ENCODE peak calls at places on chromosomes 16 and 17, in seven cellular contexts. O is EL, P is SW480, Z is GM12865, F is adrenal gland, B is neural crest cell, E is HS-5. L is an unnamed sample.

GRCh38 chr17:17809527-17810373 is 27.0 kb downstream of the SREBF1 start:
- DNase-seq in O (no peak), F (no peak), Z (no peak), P (no peak), E (no peak), B (peak), L (no peak)

GRCh38 chr17:68981288-68981687 is 26.1 kb upstream of the ABCA8 start:
- DNase-seq in Z (peak), F (peak), P (peak), B (no peak), E (peak), O (peak), L (peak)

GRCh38 chr17:36934759-36935630 is 2.3 kb upstream of the LHX1 start:
- DNase-seq in B (peak), F (no peak), O (no peak), Z (no peak), E (no peak), P (peak), L (no peak)

GRCh38 chr17:40499551-40500189 is 1.8 kb downstream of the TNS4 start:
- DNase-seq in P (peak), O (peak), E (no peak), Z (no peak), F (peak), B (peak), L (peak)

GRCh38 chr17:29585080-29585751 is 4.2 kb downstream of the GIT1 start:
- DNase-seq in F (no peak), P (no peak), B (no peak), O (peak), E (no peak), Z (no peak), L (no peak)

GRCh38 chr17:71978435-71978834 is 142.4 kb upstream of the SOX9 start:
- DNase-seq in F (no peak), P (no peak), B (no peak), E (no peak), Z (no peak), O (no peak), L (no peak)

GRCh38 chr17:82668631-82669099 is 20.4 kb upstream of the WDR45B start:
- DNase-seq in E (no peak), F (peak), P (peak), B (peak), Z (peak), O (peak), L (peak)

GRCh38 chr16:75279277-75279676 is 27.9 kb upstream of the BCAR1 start:
- DNase-seq in Z (no peak), P (no peak), O (no peak), E (no peak), F (no peak), B (no peak), L (no peak)

GRCh38 chr17:40472733-40473452 is 28.5 kb downstream of the TNS4 start:
- DNase-seq in E (no peak), B (no peak), O (no peak), F (no peak), Z (no peak), P (peak), L (no peak)

GRCh38 chr17:7833795-7834553 is at the start of gene KDM6B:
- DNase-seq in O (peak), P (peak), F (peak), E (peak), Z (peak), B (peak), L (peak)

GRCh38 chr16:85908444-85908843 is 9.5 kb downstream of the IRF8 start:
- DNase-seq in B (no peak), E (no peak), Z (peak), P (no peak), F (no peak), O (no peak), L (no peak)

GRCh38 chr16:75494696-75495601 is at the start of gene CHST6:
- DNase-seq in P (peak), B (peak), O (peak), F (no peak), E (no peak), Z (peak), L (peak)

L was measured in HepG2.